ENCODE peak calls at places on chromosomes 5 and 9, in five cellular contexts. J is K562, D is GM12878, C is SK-N-SH, V is HCT116. E is an unnamed sample.
A peak's percentile ranks its signal among the peaks of the same experiment; 100 is the strongest.

GRCh38 chr9:6219981-6220380 is 4.4 kb downstream of the IL33 start:
- DNase-seq in J (no peak), D (no peak), C (no peak), V (no peak), E (no peak)

GRCh38 chr9:14868772-14869583 is 41.2 kb downstream of the FREM1 start:
- DNase-seq in J (no peak), D (no peak), C (no peak), V (no peak), E (no peak)

GRCh38 chr5:169648725-169649124 is 11.7 kb downstream of the DOCK2 start:
- DNase-seq in J (no peak), D (no peak), C (no peak), V (no peak), E (no peak)

GRCh38 chr5:169299146-169299545 is 1.8 kb downstream of the SLIT3 start:
- DNase-seq in J (no peak), D (no peak), C (no peak), V (no peak), E (no peak)

GRCh38 chr5:145680744-145681143 is 154.4 kb downstream of the PRELID2 start:
- DNase-seq in J (no peak), D (no peak), C (no peak), V (no peak), E (no peak)

GRCh38 chr9:86175223-86175622 is 75.9 kb upstream of the GOLM1 start:
- DNase-seq in J (no peak), D (no peak), C (no peak), V (no peak), E (no peak)

GRCh38 chr5:8907168-8907868 is 638.6 kb downstream of the SEMA5A start:
- DNase-seq in J (no peak), D (no peak), C (no peak), V (no peak), E (peak; percentile 18)

GRCh38 chr9:92147030-92147853 is 32.0 kb upstream of the SPTLC1 start:
- DNase-seq in J (peak; percentile 72), D (no peak), C (no peak), V (peak; percentile 54), E (no peak)

GRCh38 chr9:109117856-109118801 is 1.6 kb downstream of the TMEM245 start:
- DNase-seq in J (peak; percentile 69), D (no peak), C (peak; percentile 22), V (no peak), E (no peak)

GRCh38 chr5:1445895-1446601 is 808 bp upstream of the SLC6A3 start:
- DNase-seq in J (no peak), D (no peak), C (no peak), V (no peak), E (no peak)

GRCh38 chr5:79495311-79495710 is 18.6 kb downstream of the HOMER1 start:
- DNase-seq in J (no peak), D (no peak), C (no peak), V (no peak), E (no peak)

GRCh38 chr9:21683484-21684175 is 118.8 kb upstream of the MTAP start:
- DNase-seq in J (no peak), D (no peak), C (no peak), V (no peak), E (peak; percentile 56)

GRCh38 chr5:116273458-116274242 is 188.8 kb downstream of the COMMD10 start:
- DNase-seq in J (no peak), D (peak; percentile 43), C (no peak), V (no peak), E (no peak)

GRCh38 chr9:36006541-36006940 is 30.2 kb upstream of the RECK start:
- DNase-seq in J (no peak), D (no peak), C (no peak), V (no peak), E (no peak)

GRCh38 chr5:73564644-73565165 is 734 bp downstream of the ANKRA2 start:
- DNase-seq in J (peak; percentile 21), D (no peak), C (peak; percentile 22), V (no peak), E (no peak)

GRCh38 chr5:158758666-158759065 is 341.1 kb downstream of the EBF1 start:
- DNase-seq in J (no peak), D (no peak), C (no peak), V (no peak), E (no peak)

GRCh38 chr5:1004598-1005361 is 3.8 kb upstream of the NKD2 start:
- DNase-seq in J (peak; percentile 87), D (no peak), C (peak; percentile 78), V (no peak), E (no peak)

GRCh38 chr5:115415143-115415491 is 118.7 kb upstream of the CCDC112 start:
- DNase-seq in J (no peak), D (no peak), C (no peak), V (peak; percentile 78), E (peak; percentile 47)

GRCh38 chr9:17578911-17579793 is at the start of gene SH3GL2:
- DNase-seq in J (no peak), D (no peak), C (peak; percentile 70), V (no peak), E (no peak)

GRCh38 chr5:176670449-176670848 is 23.2 kb downstream of the TSPAN17 start:
- DNase-seq in J (no peak), D (no peak), C (no peak), V (no peak), E (no peak)

GRCh38 chr5:143494162-143494561 is 90.7 kb upstream of the NR3C1 start:
- DNase-seq in J (no peak), D (no peak), C (no peak), V (no peak), E (no peak)

GRCh38 chr5:153659337-153659736 is 168.9 kb downstream of the GRIA1 start:
- DNase-seq in J (no peak), D (no peak), C (peak; percentile 21), V (no peak), E (no peak)

GRCh38 chr9:136754626-136755284 is 3.3 kb downstream of the LCN8 start:
- DNase-seq in J (no peak), D (no peak), C (no peak), V (no peak), E (no peak)

GRCh38 chr9:93166699-93167098 is 17.2 kb upstream of the WNK2 start:
- DNase-seq in J (no peak), D (no peak), C (no peak), V (no peak), E (no peak)

GRCh38 chr5:168553377-168554130 is 24.4 kb downstream of the FBLL1 start:
- DNase-seq in J (no peak), D (no peak), C (no peak), V (no peak), E (no peak)

GRCh38 chr5:425714-426113 is 17.3 kb upstream of the EXOC3 start:
- DNase-seq in J (no peak), D (no peak), C (no peak), V (no peak), E (no peak)

GRCh38 chr9:23050548-23050947 is 603.9 kb downstream of the DMRTA1 start:
- DNase-seq in J (no peak), D (no peak), C (no peak), V (no peak), E (no peak)

GRCh38 chr5:149833116-149833827 is 103.2 kb downstream of the PPARGC1B start:
- DNase-seq in J (no peak), D (no peak), C (no peak), V (no peak), E (no peak)

GRCh38 chr5:43523662-43524072 is 8.7 kb upstream of the C5orf34 start:
- DNase-seq in J (no peak), D (no peak), C (peak; percentile 74), V (no peak), E (no peak)

GRCh38 chr5:149990518-149991376 is 9.7 kb downstream of the TIGD6 start:
- DNase-seq in J (peak; percentile 72), D (peak; percentile 26), C (peak; percentile 67), V (peak; percentile 64), E (peak; percentile 82)

GRCh38 chr9:114308361-114308950 is 14.4 kb upstream of the ORM1 start:
- DNase-seq in J (no peak), D (no peak), C (no peak), V (no peak), E (no peak)

GRCh38 chr9:107717608-107718314 is 228.2 kb upstream of the KLF4 start:
- DNase-seq in J (no peak), D (no peak), C (no peak), V (no peak), E (no peak)
- TF ChIP-seq SIN3A in J (no peak), D (no peak), C (no peak), V (no peak), E (no peak)

DNA sequence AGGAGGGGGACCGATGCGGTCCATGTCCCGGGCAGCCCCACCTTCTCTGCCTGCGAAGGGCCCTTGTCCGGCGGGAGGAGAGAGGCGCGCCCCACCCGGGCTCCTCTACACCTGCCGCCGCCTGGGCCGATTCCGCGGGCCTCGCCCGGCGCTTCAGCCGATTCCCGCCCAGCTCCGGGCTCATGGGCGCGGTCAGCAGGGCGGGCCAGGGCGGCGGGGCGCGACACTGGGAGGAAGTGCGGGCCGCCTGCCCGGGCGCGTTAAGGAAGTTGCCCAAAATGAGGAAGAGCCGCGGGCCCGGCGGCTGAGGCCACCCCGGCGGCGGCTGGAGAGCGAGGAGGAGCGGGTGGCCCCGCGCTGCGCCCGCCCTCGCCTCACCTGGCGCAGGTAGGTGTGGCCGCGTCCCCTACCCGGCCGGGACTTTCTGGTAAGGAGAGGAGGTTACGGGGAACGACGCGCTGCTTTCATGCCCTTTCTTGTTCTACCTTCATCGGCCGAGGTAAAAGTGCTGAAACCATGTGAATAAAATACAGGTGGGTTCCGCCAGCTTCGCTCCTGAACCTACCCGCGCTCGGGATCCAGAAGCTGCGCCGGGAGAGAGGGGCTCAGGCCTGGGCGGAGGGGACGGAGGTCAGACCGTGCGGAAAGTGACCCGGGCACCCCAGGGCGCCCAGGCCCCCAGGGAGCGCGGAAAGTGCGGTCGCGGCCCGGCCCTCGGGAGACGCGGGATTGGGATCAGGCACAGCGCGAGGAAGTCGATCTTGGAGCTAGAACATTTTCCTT is at the start of gene SYK:
- DNase-seq in J (peak; percentile 50), D (no peak), C (peak; percentile 66), V (no peak), E (no peak)
- TF ChIP-seq REST in J (no peak), D (no peak), C (no peak), V (no peak), E (no peak)

DNA sequence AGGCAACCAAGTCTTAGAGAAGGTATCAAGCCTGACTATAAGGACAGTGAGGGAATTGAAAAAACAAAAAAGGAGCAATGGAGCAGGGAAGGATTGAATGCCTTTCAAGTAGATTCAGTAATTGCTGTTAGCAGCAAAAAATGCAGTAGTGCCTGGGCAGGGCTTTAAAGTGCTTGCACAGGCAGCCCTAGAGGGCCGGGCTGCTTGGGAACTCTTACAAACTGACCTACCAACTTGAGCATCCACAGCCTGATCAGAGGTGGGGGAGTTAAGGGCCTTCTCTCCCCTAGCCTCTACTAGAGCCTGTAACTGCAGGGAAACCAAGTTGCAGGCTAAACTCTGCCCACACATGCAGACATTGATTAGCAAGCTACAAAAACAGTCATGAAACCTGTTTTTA is 19.4 kb downstream of the FXN start:
- DNase-seq in J (no peak), D (no peak), C (no peak), V (no peak), E (no peak)
- TF ChIP-seq SIN3A in J (no peak), D (no peak), C (no peak), V (no peak), E (no peak)

GRCh38 chr9:76400534-76401096 is 6.4 kb upstream of the RFK start:
- DNase-seq in J (no peak), D (no peak), C (no peak), V (no peak), E (no peak)
- TF ChIP-seq REST in J (no peak), D (no peak), C (no peak), V (no peak), E (no peak)